ENCODE peak calls at places on chromosomes 1 and 21, in five cellular contexts. One of them, this sample, is unnamed. For H3K4me1, the result is how much of the 10 kb centered on the place peaks cover.

GRCh38 chr1:156938813-156939212 is 18.4 kb downstream of the LRRC71 start:
- DNase-seq in A549: no peak
- DNase-seq in thyroid gland: no peak
- DNase-seq in right lobe of liver: no peak
- DNase-seq in sigmoid colon: no peak
- DNase-seq in this sample: no peak

GRCh38 chr1:25765910-25766645 is 33.9 kb upstream of the SELENON start:
- DNase-seq in sigmoid colon: no peak
- DNase-seq in A549: no peak
- DNase-seq in right lobe of liver: no peak
- DNase-seq in thyroid gland: no peak
- DNase-seq in this sample: no peak

GRCh38 chr21:34603002-34603709 is 11.8 kb downstream of the RCAN1 start:
- DNase-seq in right lobe of liver: peak
- DNase-seq in sigmoid colon: peak
- DNase-seq in thyroid gland: peak
- DNase-seq in A549: peak
- DNase-seq in this sample: peak

GRCh38 chr1:8427493-8427892 is 109.6 kb downstream of the SLC45A1 start:
- DNase-seq in sigmoid colon: no peak
- DNase-seq in right lobe of liver: no peak
- DNase-seq in thyroid gland: no peak
- DNase-seq in A549: no peak
- DNase-seq in this sample: no peak

GRCh38 chr1:241582921-241583321 is 50.7 kb downstream of the KMO start:
- DNase-seq in right lobe of liver: peak
- DNase-seq in A549: no peak
- DNase-seq in thyroid gland: no peak
- DNase-seq in sigmoid colon: no peak
- DNase-seq in this sample: no peak

GRCh38 chr1:236608930-236609726 is 4.8 kb upstream of the HEATR1 start:
- DNase-seq in right lobe of liver: no peak
- DNase-seq in thyroid gland: peak
- DNase-seq in sigmoid colon: peak
- DNase-seq in A549: peak
- DNase-seq in this sample: peak

GRCh38 chr1:202588644-202589189 is 121.5 kb downstream of the SYT2 start:
- DNase-seq in right lobe of liver: no peak
- DNase-seq in sigmoid colon: no peak
- DNase-seq in A549: peak
- DNase-seq in thyroid gland: no peak
- DNase-seq in this sample: no peak

GRCh38 chr1:41955461-41956159 is 36.9 kb upstream of the HIVEP3 start:
- DNase-seq in sigmoid colon: no peak
- DNase-seq in right lobe of liver: no peak
- DNase-seq in A549: peak
- DNase-seq in thyroid gland: no peak
- DNase-seq in this sample: no peak

GRCh38 chr1:116203192-116203723 is 92.1 kb downstream of the MAB21L3 start:
- DNase-seq in sigmoid colon: no peak
- DNase-seq in right lobe of liver: no peak
- DNase-seq in thyroid gland: peak
- DNase-seq in A549: no peak
- DNase-seq in this sample: no peak

GRCh38 chr21:45404726-45405270 is at the start of gene COL18A1:
- DNase-seq in right lobe of liver: peak
- DNase-seq in sigmoid colon: peak
- DNase-seq in A549: peak
- DNase-seq in thyroid gland: peak
- DNase-seq in this sample: peak

GRCh38 chr1:180563013-180563827 is 4.5 kb downstream of the OVAAL start:
- DNase-seq in thyroid gland: no peak
- DNase-seq in A549: peak
- DNase-seq in right lobe of liver: no peak
- DNase-seq in sigmoid colon: no peak
- DNase-seq in this sample: no peak

GRCh38 chr1:912740-913301 is 10.9 kb upstream of the SAMD11 start:
- DNase-seq in thyroid gland: peak
- DNase-seq in A549: peak
- DNase-seq in sigmoid colon: no peak
- DNase-seq in right lobe of liver: peak
- DNase-seq in this sample: peak

GRCh38 chr1:192809286-192810252 is 730 bp downstream of the RGS2 start:
- DNase-seq in A549: peak
- DNase-seq in right lobe of liver: no peak
- DNase-seq in thyroid gland: peak
- DNase-seq in sigmoid colon: peak
- DNase-seq in this sample: peak

GRCh38 chr1:193762276-193762675 is 575.9 kb upstream of the B3GALT2 start:
- DNase-seq in A549: no peak
- DNase-seq in sigmoid colon: no peak
- DNase-seq in thyroid gland: no peak
- DNase-seq in right lobe of liver: no peak
- DNase-seq in this sample: no peak

GRCh38 chr1:8941906-8942305 is 3.8 kb upstream of the CA6 start:
- DNase-seq in A549: peak
- DNase-seq in thyroid gland: no peak
- DNase-seq in right lobe of liver: no peak
- DNase-seq in sigmoid colon: no peak
- DNase-seq in this sample: no peak

GRCh38 chr1:155437405-155437804 is 116.7 kb downstream of the RUSC1 start:
- DNase-seq in right lobe of liver: no peak
- DNase-seq in A549: no peak
- DNase-seq in sigmoid colon: no peak
- DNase-seq in thyroid gland: no peak
- DNase-seq in this sample: no peak

GRCh38 chr1:210775289-210775688 is 358.7 kb downstream of the KCNH1 start:
- DNase-seq in thyroid gland: no peak
- DNase-seq in A549: no peak
- DNase-seq in sigmoid colon: no peak
- DNase-seq in right lobe of liver: no peak
- DNase-seq in this sample: no peak

GRCh38 chr1:174874337-174875053 is 125.3 kb upstream of the CACYBP start:
- DNase-seq in right lobe of liver: no peak
- DNase-seq in thyroid gland: no peak
- DNase-seq in sigmoid colon: no peak
- DNase-seq in A549: no peak
- DNase-seq in this sample: no peak

GRCh38 chr21:44000360-44000759 is 11.7 kb upstream of the TRAPPC10 start:
- DNase-seq in thyroid gland: no peak
- DNase-seq in right lobe of liver: no peak
- DNase-seq in A549: no peak
- DNase-seq in sigmoid colon: no peak
- DNase-seq in this sample: no peak

GRCh38 chr1:244391761-244392160 is 59.9 kb downstream of the ADSS2 start:
- DNase-seq in A549: peak
- DNase-seq in right lobe of liver: no peak
- DNase-seq in sigmoid colon: no peak
- DNase-seq in thyroid gland: no peak
- DNase-seq in this sample: no peak

GRCh38 chr1:3174487-3175247 is 105.7 kb downstream of the PRDM16 start:
- DNase-seq in thyroid gland: peak
- DNase-seq in right lobe of liver: no peak
- DNase-seq in sigmoid colon: peak
- DNase-seq in A549: no peak
- DNase-seq in this sample: peak

GRCh38 chr21:14119038-14119437 is 91.7 kb downstream of the LIPI start:
- DNase-seq in A549: no peak
- DNase-seq in right lobe of liver: no peak
- DNase-seq in thyroid gland: no peak
- DNase-seq in sigmoid colon: no peak
- DNase-seq in this sample: no peak

GRCh38 chr1:180156631-180157091 is 2.0 kb downstream of the QSOX1 start:
- DNase-seq in A549: no peak
- DNase-seq in sigmoid colon: no peak
- DNase-seq in thyroid gland: no peak
- DNase-seq in right lobe of liver: no peak
- DNase-seq in this sample: no peak

GRCh38 chr1:21278898-21279819 is 11.1 kb downstream of the ECE1 start:
- DNase-seq in thyroid gland: no peak
- DNase-seq in A549: no peak
- DNase-seq in sigmoid colon: no peak
- DNase-seq in right lobe of liver: no peak
- DNase-seq in this sample: no peak

GRCh38 chr1:30719406-30720270 is 3.7 kb downstream of the MATN1 start:
- DNase-seq in right lobe of liver: peak
- DNase-seq in sigmoid colon: no peak
- DNase-seq in thyroid gland: no peak
- DNase-seq in A549: no peak
- DNase-seq in this sample: no peak
- H3K4me1 ChIP-seq in right lobe of liver: under half
- H3K4me1 ChIP-seq in sigmoid colon: under half
- H3K4me1 ChIP-seq in thyroid gland: under half
- H3K4me1 ChIP-seq in A549: under half
- H3K4me1 ChIP-seq in this sample: under half

DNA sequence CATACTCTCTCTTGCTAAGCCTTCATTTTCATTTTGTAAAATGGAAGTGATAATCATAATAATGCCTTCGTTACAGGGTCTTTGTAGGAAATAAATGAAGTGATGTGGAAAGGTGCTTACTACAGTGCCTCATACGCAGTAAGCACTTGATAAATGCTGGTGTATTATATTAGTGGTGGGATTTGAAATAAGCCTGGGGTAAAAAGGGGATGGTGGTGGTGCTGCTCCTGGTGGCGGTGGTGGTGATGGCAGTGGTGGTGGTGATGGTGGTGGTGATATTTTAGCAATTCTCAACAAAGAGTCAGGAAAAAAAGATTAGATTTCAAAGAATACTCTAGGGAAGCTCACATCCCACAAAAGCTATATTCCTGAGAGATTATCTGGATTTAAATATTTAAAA is 35.5 kb upstream of the ATP1B1 start:
- DNase-seq in A549: no peak
- DNase-seq in thyroid gland: no peak
- DNase-seq in right lobe of liver: no peak
- DNase-seq in sigmoid colon: no peak
- DNase-seq in this sample: no peak
- TF ChIP-seq CTCF in A549: no peak
- TF ChIP-seq CTCF in thyroid gland: no peak
- TF ChIP-seq CTCF in right lobe of liver: no peak
- TF ChIP-seq CTCF in sigmoid colon: no peak
- TF ChIP-seq CTCF in this sample: no peak

GRCh38 chr1:50969611-50970507 is at the start of gene CDKN2C:
- DNase-seq in thyroid gland: peak
- DNase-seq in sigmoid colon: peak
- DNase-seq in A549: no peak
- DNase-seq in right lobe of liver: peak
- DNase-seq in this sample: peak
- TF ChIP-seq POLR2A in thyroid gland: peak
- TF ChIP-seq POLR2A in sigmoid colon: peak
- TF ChIP-seq POLR2A in A549: no peak
- TF ChIP-seq POLR2A in right lobe of liver: peak
- TF ChIP-seq POLR2A in this sample: peak

DNA sequence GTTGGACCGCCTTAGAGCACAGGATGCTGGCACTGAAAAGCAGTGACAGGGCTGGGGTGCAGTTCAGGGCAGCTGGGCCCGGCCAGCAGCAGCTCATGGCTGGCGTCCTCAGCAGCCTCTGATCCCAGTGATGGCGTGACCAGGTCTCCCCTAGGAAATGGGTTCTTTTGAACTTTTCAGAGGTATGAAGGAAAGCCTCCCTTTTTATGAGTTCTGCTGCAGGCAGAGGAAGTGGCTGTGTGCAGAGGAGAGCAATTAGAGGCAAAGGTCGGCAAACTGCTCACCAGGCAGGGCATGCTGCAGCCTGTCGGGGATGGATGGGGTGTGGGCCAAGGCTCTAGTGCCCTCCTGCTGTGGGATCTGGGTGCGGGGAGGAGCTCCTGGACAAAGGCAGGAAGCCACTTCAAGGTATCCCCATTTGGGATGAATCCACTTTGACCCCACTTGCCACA is 45.6 kb upstream of the RAB4A start:
- DNase-seq in right lobe of liver: peak
- DNase-seq in sigmoid colon: no peak
- DNase-seq in A549: no peak
- DNase-seq in thyroid gland: no peak
- DNase-seq in this sample: no peak
- H3K4me1 ChIP-seq in right lobe of liver: under half
- H3K4me1 ChIP-seq in sigmoid colon: half or more
- H3K4me1 ChIP-seq in A549: half or more
- H3K4me1 ChIP-seq in thyroid gland: under half
- H3K4me1 ChIP-seq in this sample: under half

DNA sequence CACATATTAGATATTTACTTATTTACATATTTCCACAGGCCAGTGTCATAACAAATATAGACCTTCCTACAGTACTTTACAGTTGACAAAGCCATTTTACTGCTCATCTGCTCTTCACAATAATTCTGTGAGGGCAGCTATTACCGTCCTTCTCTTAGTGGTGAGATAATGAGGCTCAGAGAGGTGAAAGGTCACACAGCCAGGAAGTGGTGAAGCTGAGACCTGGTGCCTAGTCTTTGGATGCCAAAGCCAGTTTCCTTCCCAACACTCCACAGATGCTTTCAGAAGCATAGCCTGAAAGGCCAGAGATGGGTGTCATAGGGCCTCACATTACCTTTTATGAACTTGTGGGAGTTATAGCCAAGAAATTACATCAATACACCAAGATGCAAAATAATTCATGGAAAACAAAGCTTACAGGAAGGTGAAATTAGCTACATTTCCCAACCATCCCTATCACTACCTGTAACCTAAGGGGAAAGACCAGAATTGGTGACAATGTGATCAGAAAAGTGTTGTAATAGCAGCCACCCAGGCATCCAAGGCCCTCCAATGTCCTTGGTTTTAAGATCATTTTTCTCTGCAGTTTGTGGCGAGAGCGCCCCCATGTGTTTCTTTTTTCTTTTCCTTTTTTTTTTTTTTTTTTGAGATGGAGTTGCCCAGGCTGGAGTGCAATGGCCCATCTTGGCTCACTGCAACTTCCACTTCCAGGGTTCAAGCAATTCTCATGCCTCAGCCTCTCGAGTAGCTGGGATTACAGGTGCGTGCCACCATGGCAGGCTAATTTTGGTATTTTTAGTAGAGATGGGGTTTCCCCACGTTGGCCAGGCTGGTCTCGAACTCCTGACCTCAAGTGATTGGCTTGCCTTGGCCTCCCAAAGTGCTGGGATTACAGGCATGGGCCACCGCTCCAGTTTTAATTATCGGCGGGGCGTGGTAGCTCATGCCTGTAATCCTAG is 26.5 kb upstream of the RPL11 start:
- DNase-seq in A549: no peak
- DNase-seq in right lobe of liver: no peak
- DNase-seq in sigmoid colon: no peak
- DNase-seq in thyroid gland: peak
- DNase-seq in this sample: no peak
- TF ChIP-seq CTCF in A549: peak
- TF ChIP-seq CTCF in right lobe of liver: no peak
- TF ChIP-seq CTCF in sigmoid colon: no peak
- TF ChIP-seq CTCF in thyroid gland: peak
- TF ChIP-seq CTCF in this sample: no peak